ENCODE peak calls at places on chromosomes 5 and 9, in eight cellular contexts. B is GM10248; H is NCI-H774; O is activated effector memory CD4-positive, alpha-beta T cell treated with Interleukin-2 at 50 U/mL for 16 hours; F is GM23338; P is GM04504; U is PC-9; K is heart right ventricle. T is an unnamed sample.

GRCh38 chr5:113212244-113212920 is 222.4 kb downstream of the TSSK1B start:
- DNase-seq in F (no peak), K (peak; percentile 64), B (no peak), H (no peak), P (no peak), O (no peak), U (no peak), T (no peak)

GRCh38 chr9:32220750-32221149 is 163.7 kb upstream of the ACO1 start:
- DNase-seq in H (no peak), K (no peak), B (no peak), U (no peak), F (no peak), O (no peak), P (no peak), T (no peak)

GRCh38 chr9:22041329-22041728 is 32.2 kb upstream of the CDKN2B start:
- DNase-seq in H (no peak), O (no peak), B (no peak), U (no peak), K (no peak), F (no peak), P (no peak), T (no peak)

GRCh38 chr5:173718469-173718868 is 102.0 kb upstream of the BOD1 start:
- DNase-seq in P (no peak), F (no peak), H (no peak), U (no peak), K (no peak), B (no peak), O (no peak), T (no peak)

GRCh38 chr5:14185336-14186131 is 42.4 kb downstream of the TRIO start:
- DNase-seq in F (no peak), H (peak; percentile 47), U (peak; percentile 92), P (no peak), O (no peak), K (no peak), B (no peak), T (no peak)

GRCh38 chr9:133761641-133762248 is 23.6 kb upstream of the SARDH start:
- DNase-seq in H (no peak), F (no peak), K (peak; percentile 2), O (no peak), B (no peak), U (no peak), P (no peak), T (no peak)

GRCh38 chr5:138032028-138032571 is 779 bp downstream of the FAM13B start:
- DNase-seq in P (no peak), B (peak; percentile 63), U (peak; percentile 55), H (no peak), F (peak; percentile 83), K (peak; percentile 69), O (no peak), T (no peak)

GRCh38 chr5:151733727-151734408 is 24.6 kb downstream of the ATOX1 start:
- DNase-seq in O (no peak), K (no peak), P (peak; percentile 64), H (no peak), F (no peak), B (no peak), U (no peak), T (no peak)

GRCh38 chr9:37289631-37290030 is 132.9 kb upstream of the GRHPR start:
- DNase-seq in O (no peak), F (no peak), U (no peak), K (no peak), B (no peak), H (no peak), P (no peak), T (no peak)

GRCh38 chr5:95712347-95712958 is 18.7 kb upstream of the RHOBTB3 start:
- DNase-seq in B (no peak), H (no peak), O (no peak), F (peak; percentile 38), K (no peak), P (no peak), U (peak; percentile 99), T (no peak)

GRCh38 chr5:107668933-107669542 is 1.7 kb downstream of the EFNA5 start:
- DNase-seq in F (peak; percentile 51), U (no peak), P (no peak), O (no peak), H (no peak), B (no peak), K (no peak), T (peak; percentile 84)

GRCh38 chr5:55227738-55228430 is 769 bp upstream of the MCIDAS start:
- DNase-seq in B (no peak), P (no peak), K (no peak), U (no peak), O (no peak), H (no peak), F (peak; percentile 26), T (no peak)

GRCh38 chr5:173832386-173832785 is 55.8 kb upstream of the CPEB4 start:
- DNase-seq in P (no peak), B (no peak), H (no peak), K (no peak), F (no peak), U (no peak), O (no peak), T (no peak)

GRCh38 chr9:4508246-4508906 is 18.1 kb downstream of the SLC1A1 start:
- DNase-seq in U (peak; percentile 54), H (no peak), F (no peak), B (no peak), K (no peak), O (no peak), P (peak; percentile 76), T (no peak)

GRCh38 chr5:32107291-32107690 is 66.8 kb downstream of the GOLPH3 start:
- DNase-seq in H (no peak), U (no peak), B (no peak), F (no peak), O (no peak), P (no peak), K (no peak), T (no peak)

GRCh38 chr5:79301046-79301712 is 65.2 kb downstream of the JMY start:
- DNase-seq in O (no peak), F (peak; percentile 14), K (no peak), H (no peak), B (no peak), U (peak; percentile 83), P (no peak), T (no peak)

GRCh38 chr5:3836528-3836927 is 240.9 kb downstream of the IRX1 start:
- DNase-seq in P (no peak), O (no peak), K (no peak), F (no peak), B (no peak), U (no peak), H (no peak), T (no peak)

GRCh38 chr5:81785311-81785710 is 34.4 kb upstream of the SSBP2 start:
- DNase-seq in U (no peak), P (no peak), K (no peak), H (no peak), F (no peak), O (no peak), B (no peak), T (no peak)

GRCh38 chr9:95511232-95511951 is 5.4 kb downstream of the PTCH1 start:
- DNase-seq in H (peak; percentile 46), F (peak; percentile 90), U (peak; percentile 61), K (peak; percentile 66), O (peak; percentile 21), P (no peak), B (no peak), T (peak; percentile 85)

GRCh38 chr9:4164356-4164755 is 135.5 kb downstream of the GLIS3 start:
- DNase-seq in K (no peak), O (no peak), H (no peak), B (no peak), P (no peak), U (no peak), F (no peak), T (peak; percentile 80)

GRCh38 chr5:34412769-34413168 is 243.4 kb upstream of the RAI14 start:
- DNase-seq in H (no peak), U (no peak), F (peak; percentile 12), P (no peak), O (no peak), B (no peak), K (no peak), T (no peak)

GRCh38 chr9:136054146-136054545 is 40.9 kb downstream of the NACC2 start:
- DNase-seq in O (no peak), U (no peak), P (no peak), H (no peak), F (no peak), B (no peak), K (no peak), T (no peak)

GRCh38 chr5:119290161-119290569 is 65.7 kb upstream of the TNFAIP8 start:
- DNase-seq in K (no peak), F (no peak), U (no peak), P (no peak), O (no peak), B (peak; percentile 29), H (no peak), T (no peak)

GRCh38 chr9:123344273-123345096 is 11.5 kb upstream of the CRB2 start:
- DNase-seq in P (no peak), K (no peak), B (no peak), H (no peak), U (no peak), O (no peak), F (no peak), T (peak; percentile 4)

GRCh38 chr5:560792-561166 is 36.5 kb upstream of the SLC9A3 start:
- DNase-seq in B (no peak), U (no peak), P (no peak), K (no peak), O (no peak), F (no peak), H (no peak), T (no peak)

GRCh38 chr9:114117996-114118830 is 19.1 kb upstream of the KIF12 start:
- DNase-seq in K (no peak), P (no peak), H (peak; percentile 9), F (no peak), B (no peak), U (no peak), O (no peak), T (no peak)

GRCh38 chr5:103258957-103259704 is 568 bp downstream of the MACIR start:
- DNase-seq in K (peak; percentile 36), H (peak; percentile 62), O (peak; percentile 51), B (peak; percentile 52), U (peak; percentile 41), F (peak; percentile 83), P (peak; percentile 18), T (peak; percentile 93)

GRCh38 chr5:109304323-109304722 is 105.5 kb downstream of the PJA2 start:
- DNase-seq in O (no peak), H (no peak), P (no peak), B (no peak), K (no peak), F (no peak), U (no peak), T (no peak)

GRCh38 chr9:35729700-35730485 is 2.1 kb downstream of the TLN1 start:
- DNase-seq in K (peak; percentile 61), P (peak; percentile 75), B (no peak), H (no peak), O (no peak), F (peak; percentile 90), U (peak; percentile 37), T (peak; percentile 29)

T was measured in retina.